ENCODE peak calls at places on chromosomes 13 and 19, in four cellular contexts. I is neural progenitor cell, G is HCT116, F is hepatocyte. U is an unnamed sample.

GRCh38 chr19:27618006-27618405 is 1594.9 kb downstream of the UQCRFS1 start:
- DNase-seq in G (no peak), I (no peak), F (no peak), U (no peak)

GRCh38 chr13:72397265-72397664 is 330.2 kb downstream of the MZT1 start:
- DNase-seq in I (peak), G (no peak), F (no peak), U (no peak)

GRCh38 chr13:40130871-40131636 is 475.6 kb downstream of the COG6 start:
- DNase-seq in I (no peak), G (peak), F (peak), U (no peak)

GRCh38 chr19:32464279-32464678 is 58.7 kb downstream of the DPY19L3 start:
- DNase-seq in F (no peak), I (no peak), G (peak), U (no peak)

GRCh38 chr13:43579321-43579720 is 207.5 kb downstream of the ENOX1 start:
- DNase-seq in F (no peak), G (no peak), I (no peak), U (no peak)

GRCh38 chr19:17281391-17282304 is at the start of gene ANKLE1:
- DNase-seq in F (no peak), G (no peak), I (peak), U (no peak)

GRCh38 chr13:44160549-44161278 is 212.9 kb upstream of the SERP2 start:
- DNase-seq in F (peak), I (no peak), G (no peak), U (no peak)

GRCh38 chr19:53912653-53913052 is 3.6 kb downstream of the CACNG7 start:
- DNase-seq in F (no peak), I (peak), G (no peak), U (no peak)

GRCh38 chr13:84405286-84405685 is 523.0 kb upstream of the SLITRK1 start:
- DNase-seq in F (no peak), I (no peak), G (no peak), U (no peak)

GRCh38 chr19:47437500-47437899 is 18.2 kb upstream of the MEIS3 start:
- DNase-seq in F (no peak), G (no peak), I (peak), U (no peak)

GRCh38 chr19:12543855-12544254 is 7.4 kb downstream of the ZNF564 start:
- DNase-seq in G (no peak), F (no peak), I (no peak), U (no peak)

GRCh38 chr13:80486407-80486806 is 145.5 kb upstream of the SPRY2 start:
- DNase-seq in I (no peak), F (no peak), G (no peak), U (no peak)

GRCh38 chr19:18975011-18975410 is 34.0 kb upstream of the HOMER3 start:
- DNase-seq in I (no peak), G (no peak), F (no peak), U (no peak)

GRCh38 chr13:88417801-88418200 is 746.6 kb downstream of the SLITRK5 start:
- DNase-seq in I (no peak), F (no peak), G (no peak), U (no peak)

GRCh38 chr19:441213-441823 is 19.5 kb downstream of the SHC2 start:
- DNase-seq in G (no peak), I (no peak), F (no peak), U (no peak)

GRCh38 chr13:91740811-91741210 is 342.4 kb downstream of the GPC5 start:
- DNase-seq in F (no peak), G (no peak), I (peak), U (no peak)

GRCh38 chr19:51016798-51017683 is 2.5 kb downstream of the KLK10 start:
- DNase-seq in I (peak), F (peak), G (peak), U (no peak)

GRCh38 chr13:88068975-88069374 is 397.8 kb downstream of the SLITRK5 start:
- DNase-seq in I (peak), F (peak), G (no peak), U (no peak)

GRCh38 chr13:113151745-113152707 is 6.4 kb upstream of the PROZ start:
- DNase-seq in F (peak), G (no peak), I (no peak), U (no peak)
- H3K4me2 ChIP-seq in F (peak), G (no peak), I (peak), U (peak)

DNA sequence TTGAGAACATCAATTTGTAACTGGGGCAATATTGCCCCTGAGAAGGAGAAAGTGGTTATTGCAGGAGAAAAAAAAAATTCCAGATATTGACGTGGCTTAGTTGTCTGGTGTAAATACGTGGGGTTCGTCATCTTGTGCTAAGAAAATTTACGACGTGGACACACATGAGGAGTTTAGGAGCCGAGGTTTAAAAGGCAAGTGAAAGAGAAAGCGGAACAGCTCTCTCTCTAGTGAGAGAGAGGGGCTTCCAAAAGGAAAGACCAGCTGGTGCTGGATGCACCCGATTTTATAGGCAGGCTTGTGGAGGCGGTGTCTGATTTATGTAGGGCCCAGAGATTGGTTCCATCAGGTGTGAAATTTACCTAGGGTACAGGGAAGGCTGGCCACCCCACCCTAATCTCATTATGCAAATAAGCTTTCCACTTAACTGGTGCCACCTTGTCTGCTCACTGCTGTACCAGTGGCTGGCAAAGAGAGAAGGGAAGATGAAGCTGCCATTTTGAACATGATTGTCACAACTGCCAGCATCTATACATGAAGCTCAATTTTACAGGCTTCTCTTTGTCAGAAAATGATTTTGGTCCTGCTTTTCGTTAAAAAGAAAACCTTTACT is 845.1 kb downstream of the DACH1 start:
- DNase-seq in F (no peak), I (no peak), G (no peak), U (no peak)
- TF ChIP-seq EZH2 in F (no peak), I (no peak), G (no peak), U (no peak)

DNA sequence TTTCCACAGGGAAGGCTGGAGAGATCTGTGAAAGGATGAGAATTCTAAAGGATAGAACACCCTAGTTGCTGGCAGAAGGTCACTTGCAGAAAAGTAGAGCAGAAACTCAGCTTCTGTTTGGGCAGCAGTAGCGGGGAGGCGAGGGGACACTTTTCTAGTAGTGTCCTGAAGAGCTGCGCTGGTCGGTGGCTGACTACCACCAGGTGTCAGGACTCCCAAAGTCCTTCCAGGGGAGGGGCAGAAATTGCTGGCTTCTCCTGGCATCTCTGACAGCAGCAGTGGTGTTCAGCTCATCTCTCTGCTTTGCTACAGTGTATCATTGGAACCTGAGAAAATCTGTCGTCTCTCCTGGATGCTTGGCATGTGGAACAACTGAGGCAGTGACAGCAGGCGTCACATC is 120.9 kb downstream of the ZDHHC20 start:
- DNase-seq in I (peak), F (no peak), G (no peak), U (no peak)
- TF ChIP-seq CTCF in I (peak), F (peak), G (peak), U (no peak)

GRCh38 chr19:7483720-7484201 is 5.1 kb downstream of the PEX11G start:
- DNase-seq in F (no peak), G (no peak), I (no peak), U (no peak)

GRCh38 chr19:7480975-7481265 is 7.9 kb downstream of the PEX11G start:
- DNase-seq in I (no peak), G (no peak), F (no peak), U (no peak)

GRCh38 chr19:7478843-7479227 is 10.0 kb downstream of the PEX11G start:
- DNase-seq in G (no peak), F (no peak), I (no peak), U (no peak)

GRCh38 chr19:7480222-7480974 is 8.4 kb downstream of the PEX11G start:
- DNase-seq in G (no peak), F (no peak), I (no peak), U (no peak)

GRCh38 chr19:7482584-7483439 is 6.0 kb downstream of the PEX11G start:
- DNase-seq in F (peak), G (peak), I (peak), U (peak)
- H3K4me2 ChIP-seq in F (peak), G (peak), I (peak), U (peak)

DNA sequence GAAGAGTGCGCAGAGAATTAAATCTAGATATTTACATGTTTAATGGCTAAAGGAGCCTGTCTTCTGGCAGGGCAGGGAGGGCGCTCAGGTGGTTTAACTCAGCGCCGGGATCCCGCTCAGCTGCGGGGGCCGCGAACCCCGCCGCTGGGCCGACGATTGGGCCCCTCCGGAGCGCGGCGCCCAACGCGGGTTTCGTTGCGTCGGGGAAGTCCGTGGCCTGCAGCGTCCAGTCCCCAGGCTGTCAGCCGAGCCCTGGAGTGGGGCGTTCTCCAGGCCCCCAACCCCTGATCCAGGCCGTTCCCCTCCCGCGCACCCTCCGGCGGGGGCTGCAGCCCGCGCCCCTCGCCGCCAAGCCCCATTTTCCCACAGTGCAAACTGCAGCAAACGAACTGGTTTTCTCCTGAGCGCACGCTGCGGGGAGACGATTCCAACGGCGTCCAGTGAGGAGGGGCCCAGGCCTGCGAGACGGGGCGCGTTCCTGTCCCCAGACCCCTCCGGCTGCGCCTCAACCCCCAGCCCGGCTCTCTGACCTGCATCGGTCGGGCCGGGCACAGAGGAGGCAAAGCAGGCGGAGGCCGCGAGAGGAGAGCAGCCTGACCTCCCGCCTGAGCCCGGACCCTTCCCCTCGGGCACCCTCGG is 4.5 kb upstream of the ONECUT3 start:
- DNase-seq in G (no peak), I (no peak), F (no peak), U (no peak)
- TF ChIP-seq EZH2 in G (no peak), I (no peak), F (peak), U (peak)

GRCh38 chr19:30895946-30896345 is 453.3 kb downstream of the TSHZ3 start:
- DNase-seq in I (peak), F (no peak), G (no peak), U (no peak)
- TF ChIP-seq CTCF in I (peak), F (no peak), G (no peak), U (no peak)

U was measured in keratinocyte.